ENCODE peak calls at places on chromosomes 12 and 14, in eight cellular contexts. U is GM12892, X is HCT116, A is GM23338, L is K562, S is Panc1, M is breast epithelium, Q is H1. Z is an unnamed sample.

GRCh38 chr14:33475623-33476022 is 475.3 kb downstream of the EGLN3 start:
- DNase-seq in L (no peak), A (peak; percentile 96), S (peak; percentile 2), U (no peak), Q (peak; percentile 73), M (no peak), X (no peak), Z (peak; percentile 73)

GRCh38 chr12:108720757-108721514 is 10.4 kb downstream of the CORO1C start:
- DNase-seq in Q (no peak), M (no peak), A (no peak), X (no peak), L (no peak), U (no peak), S (no peak), Z (no peak)

GRCh38 chr12:7935773-7936581 is at the start of gene SLC2A3:
- DNase-seq in Q (peak; percentile 53), X (no peak), L (peak; percentile 74), U (peak; percentile 33), S (no peak), A (peak; percentile 90), M (no peak), Z (peak; percentile 53)

GRCh38 chr12:111244673-111245072 is 124.2 kb downstream of the PHETA1 start:
- DNase-seq in S (no peak), A (no peak), Q (no peak), L (no peak), M (no peak), U (no peak), X (no peak), Z (no peak)

GRCh38 chr12:108572166-108572790 is 9.9 kb downstream of the ISCU start:
- DNase-seq in S (no peak), X (no peak), U (no peak), A (no peak), M (no peak), L (no peak), Q (no peak), Z (no peak)

GRCh38 chr12:62259311-62259992 is 752 bp upstream of the USP15 start:
- DNase-seq in X (no peak), Q (no peak), S (no peak), M (no peak), U (no peak), L (no peak), A (peak; percentile 9), Z (peak; percentile 10)

GRCh38 chr14:75497191-75497590 is 25.1 kb upstream of the BATF start:
- DNase-seq in L (no peak), S (no peak), U (no peak), Q (no peak), A (no peak), M (no peak), X (no peak), Z (no peak)

GRCh38 chr14:75127903-75128595 is 1.2 kb upstream of the NEK9 start:
- DNase-seq in S (no peak), X (no peak), U (no peak), Q (no peak), A (no peak), L (no peak), M (no peak), Z (peak; percentile 36)

GRCh38 chr14:104435147-104436046 is 144.2 kb upstream of the C14orf180 start:
- DNase-seq in X (no peak), L (no peak), U (peak; percentile 24), S (no peak), A (no peak), M (peak; percentile 45), Q (no peak), Z (no peak)

GRCh38 chr14:87992349-87992719 is 648 bp downstream of the GALC start:
- DNase-seq in A (peak; percentile 50), U (no peak), X (no peak), Q (no peak), S (no peak), M (no peak), L (no peak), Z (no peak)

GRCh38 chr12:106074706-106075392 is 63.9 kb downstream of the NUAK1 start:
- DNase-seq in S (no peak), X (no peak), L (no peak), Q (no peak), M (no peak), A (no peak), U (no peak), Z (no peak)

GRCh38 chr12:99824900-99825562 is 159.7 kb downstream of the ANKS1B start:
- DNase-seq in S (no peak), Q (no peak), L (no peak), U (no peak), M (no peak), A (no peak), X (no peak), Z (no peak)

GRCh38 chr12:121799175-121799841 is 4.5 kb upstream of the SETD1B start:
- DNase-seq in Q (no peak), U (peak; percentile 59), S (no peak), L (peak; percentile 68), A (peak; percentile 61), X (peak; percentile 75), M (peak; percentile 79), Z (peak; percentile 81)

GRCh38 chr12:19652391-19652790 is 213.1 kb downstream of the AEBP2 start:
- DNase-seq in Q (no peak), S (no peak), A (no peak), U (no peak), M (no peak), X (no peak), L (no peak), Z (no peak)

GRCh38 chr12:71109834-71110233 is 48.0 kb downstream of the TSPAN8 start:
- DNase-seq in X (no peak), A (no peak), U (no peak), S (no peak), Q (no peak), L (no peak), M (no peak), Z (no peak)

GRCh38 chr12:71107976-71108749 is 49.6 kb downstream of the TSPAN8 start:
- DNase-seq in A (no peak), S (no peak), L (no peak), M (no peak), Q (no peak), X (no peak), U (no peak), Z (no peak)
- TF ChIP-seq POLR2AphosphoS5 in A (no peak), S (no peak), L (no peak), M (peak; percentile 42), Q (no peak), X (no peak), U (no peak), Z (no peak)

GRCh38 chr14:95534299-95535225 is at the start of gene GLRX5:
- DNase-seq in A (peak; percentile 99), Q (peak; percentile 97), S (peak; percentile 99), M (peak; percentile 98), L (peak; percentile 94), X (peak; percentile 100), U (peak; percentile 95), Z (peak; percentile 99)
- TF ChIP-seq POLR2AphosphoS5 in A (peak; percentile 67), Q (no peak), S (peak; percentile 67), M (peak; percentile 89), L (peak; percentile 30), X (peak; percentile 57), U (peak; percentile 56), Z (peak; percentile 79)

DNA sequence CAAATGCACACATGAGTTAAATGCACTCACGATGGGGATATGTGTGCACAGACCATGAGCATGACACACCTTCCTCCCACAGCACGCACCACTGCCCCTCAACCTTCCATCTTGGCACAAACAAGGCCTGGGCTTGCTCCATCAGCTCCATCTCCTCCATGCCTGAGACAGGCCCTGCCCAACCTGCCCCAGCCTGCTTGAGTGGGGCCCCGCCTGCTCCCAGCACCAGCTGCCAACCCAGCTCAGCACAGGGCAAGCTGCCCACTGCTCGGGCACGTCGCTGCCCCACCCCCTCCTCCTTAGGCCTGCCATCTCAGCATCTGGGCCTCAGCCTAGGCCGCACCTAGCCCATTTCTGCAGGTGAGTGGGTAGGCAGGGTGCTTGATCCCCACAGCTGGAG is 27.6 kb upstream of the KRT78 start:
- DNase-seq in S (no peak), X (no peak), Q (no peak), M (no peak), U (no peak), L (no peak), A (no peak), Z (peak; percentile 62)
- TF ChIP-seq POLR2AphosphoS5 in S (no peak), X (no peak), Q (no peak), M (no peak), U (no peak), L (no peak), A (no peak), Z (no peak)

GRCh38 chr12:64236549-64236948 is 14.5 kb upstream of the KICS2 start:
- DNase-seq in X (peak; percentile 10), A (peak; percentile 22), S (no peak), L (no peak), M (no peak), U (no peak), Q (no peak), Z (no peak)

GRCh38 chr12:64240781-64241180 is 18.7 kb upstream of the KICS2 start:
- DNase-seq in Q (no peak), X (no peak), S (no peak), U (no peak), L (no peak), A (no peak), M (no peak), Z (no peak)

GRCh38 chr12:64232201-64232600 is 10.1 kb upstream of the KICS2 start:
- DNase-seq in S (no peak), U (no peak), Q (no peak), X (no peak), L (no peak), A (no peak), M (no peak), Z (no peak)

DNA sequence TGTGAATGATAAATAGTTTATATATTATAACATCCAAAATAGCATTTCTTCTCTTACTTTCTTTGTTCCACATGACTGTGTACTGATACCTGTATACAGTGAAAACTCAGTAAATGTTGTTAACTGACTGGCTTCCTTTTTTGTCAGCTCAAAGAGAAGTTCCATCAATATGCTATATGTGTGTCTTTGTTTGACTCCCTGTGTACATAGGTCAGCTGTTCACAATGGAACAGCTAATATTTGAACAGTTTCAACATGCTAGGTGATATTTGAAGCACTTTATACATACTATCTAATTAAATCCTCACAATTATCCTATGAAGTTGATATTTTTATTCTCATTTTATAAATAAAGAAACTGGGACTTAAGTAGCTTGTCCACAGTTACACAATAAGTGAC is 15.3 kb upstream of the KICS2 start:
- DNase-seq in Q (no peak), S (no peak), X (no peak), A (no peak), L (no peak), U (no peak), M (no peak), Z (no peak)
- TF ChIP-seq POLR2AphosphoS5 in Q (no peak), S (no peak), X (no peak), A (no peak), L (no peak), U (no peak), M (no peak), Z (no peak)

Z was measured in transverse colon.